ENCODE peak calls at places on chromosomes 13 and 19, in seven cellular contexts. G is lower lobe of right lung, W is right cardiac atrium, B is pancreas, X is psoas muscle, Q is K562, P is Panc1. V is an unnamed sample.

GRCh38 chr13:39766464-39767167 is 111.2 kb downstream of the COG6 start:
- ATAC-seq in B (no peak), X (no peak), G (no peak), Q (no peak), P (no peak), W (peak; percentile 49), V (no peak)

GRCh38 chr13:49457221-49457620 is 13.1 kb downstream of the SETDB2 start:
- ATAC-seq in P (no peak), W (no peak), G (peak; percentile 56), X (no peak), B (peak; percentile 40), Q (no peak), V (no peak)

GRCh38 chr13:29922896-29923295 is 72.5 kb upstream of the UBL3 start:
- ATAC-seq in G (no peak), Q (no peak), B (no peak), W (no peak), X (no peak), P (no peak), V (no peak)

GRCh38 chr13:98265669-98266551 is 88.8 kb upstream of the RNF113B start:
- ATAC-seq in X (no peak), G (peak; percentile 52), Q (no peak), P (no peak), W (peak; percentile 50), B (peak; percentile 92), V (no peak)

GRCh38 chr13:46684287-46685001 is 112.5 kb downstream of the ESD start:
- ATAC-seq in P (no peak), X (no peak), W (peak; percentile 48), B (no peak), G (peak; percentile 38), Q (no peak), V (no peak)

GRCh38 chr13:98565726-98566577 is 11.0 kb downstream of the STK24 start:
- ATAC-seq in X (peak; percentile 78), B (peak; percentile 76), Q (peak; percentile 42), G (peak; percentile 72), P (no peak), W (peak; percentile 83), V (peak; percentile 64)

GRCh38 chr13:35965226-35965927 is 165.8 kb downstream of the DCLK1 start:
- ATAC-seq in B (no peak), W (peak; percentile 53), P (no peak), Q (no peak), X (no peak), G (no peak), V (peak; percentile 14)

GRCh38 chr13:24038846-24039330 is 121.6 kb upstream of the SPATA13 start:
- ATAC-seq in B (peak; percentile 78), Q (no peak), P (no peak), G (no peak), W (peak; percentile 65), X (no peak), V (peak; percentile 43)

GRCh38 chr13:42334329-42334706 is 62.4 kb downstream of the AKAP11 start:
- ATAC-seq in X (no peak), P (no peak), Q (peak; percentile 26), B (no peak), W (no peak), G (no peak), V (no peak)

GRCh38 chr19:17379221-17379631 is 2.1 kb upstream of the PLVAP start:
- ATAC-seq in Q (no peak), X (no peak), G (no peak), B (no peak), P (no peak), W (no peak), V (no peak)

GRCh38 chr13:24071423-24072075 is 89.0 kb upstream of the SPATA13 start:
- ATAC-seq in B (no peak), Q (no peak), W (peak; percentile 47), X (no peak), G (peak; percentile 47), P (no peak), V (no peak)

GRCh38 chr19:47512948-47513319 is 1.9 kb downstream of the NAPA start:
- ATAC-seq in W (no peak), X (no peak), B (no peak), G (no peak), P (no peak), Q (no peak), V (no peak)
- H3K27ac ChIP-seq in W (peak overlapping the region; percentile 34), X (peak overlapping the region; percentile 99), B (peak overlapping the region; percentile 62), G (peak overlapping the region; percentile 71), P (peak overlapping the region; percentile 37), Q (peak overlapping the region; percentile 61), V (peak overlapping the region; percentile 99)

GRCh38 chr13:100197116-100197515 is 108.2 kb downstream of the PCCA start:
- ATAC-seq in P (no peak), B (peak; percentile 4), W (no peak), X (no peak), Q (no peak), G (no peak), V (no peak)
- H3K27ac ChIP-seq in P (no peak overlapping the region), B (no peak overlapping the region), W (no peak overlapping the region), X (no peak overlapping the region), Q (no peak overlapping the region), G (no peak overlapping the region), V (no peak overlapping the region)

GRCh38 chr19:29303035-29303706 is 90.2 kb upstream of the UQCRFS1 start:
- ATAC-seq in G (no peak), B (no peak), W (no peak), P (no peak), X (no peak), Q (no peak), V (no peak)

GRCh38 chr19:29303707-29304090 is 90.7 kb upstream of the UQCRFS1 start:
- ATAC-seq in P (peak; percentile 30), W (no peak), G (no peak), X (no peak), B (no peak), Q (no peak), V (no peak)

GRCh38 chr19:29299416-29300380 is 86.7 kb upstream of the UQCRFS1 start:
- ATAC-seq in W (no peak), B (no peak), Q (no peak), G (no peak), X (no peak), P (no peak), V (no peak)

GRCh38 chr19:29305268-29305667 is 92.3 kb upstream of the UQCRFS1 start:
- ATAC-seq in B (no peak), P (no peak), W (no peak), Q (no peak), G (no peak), X (no peak), V (no peak)

DNA sequence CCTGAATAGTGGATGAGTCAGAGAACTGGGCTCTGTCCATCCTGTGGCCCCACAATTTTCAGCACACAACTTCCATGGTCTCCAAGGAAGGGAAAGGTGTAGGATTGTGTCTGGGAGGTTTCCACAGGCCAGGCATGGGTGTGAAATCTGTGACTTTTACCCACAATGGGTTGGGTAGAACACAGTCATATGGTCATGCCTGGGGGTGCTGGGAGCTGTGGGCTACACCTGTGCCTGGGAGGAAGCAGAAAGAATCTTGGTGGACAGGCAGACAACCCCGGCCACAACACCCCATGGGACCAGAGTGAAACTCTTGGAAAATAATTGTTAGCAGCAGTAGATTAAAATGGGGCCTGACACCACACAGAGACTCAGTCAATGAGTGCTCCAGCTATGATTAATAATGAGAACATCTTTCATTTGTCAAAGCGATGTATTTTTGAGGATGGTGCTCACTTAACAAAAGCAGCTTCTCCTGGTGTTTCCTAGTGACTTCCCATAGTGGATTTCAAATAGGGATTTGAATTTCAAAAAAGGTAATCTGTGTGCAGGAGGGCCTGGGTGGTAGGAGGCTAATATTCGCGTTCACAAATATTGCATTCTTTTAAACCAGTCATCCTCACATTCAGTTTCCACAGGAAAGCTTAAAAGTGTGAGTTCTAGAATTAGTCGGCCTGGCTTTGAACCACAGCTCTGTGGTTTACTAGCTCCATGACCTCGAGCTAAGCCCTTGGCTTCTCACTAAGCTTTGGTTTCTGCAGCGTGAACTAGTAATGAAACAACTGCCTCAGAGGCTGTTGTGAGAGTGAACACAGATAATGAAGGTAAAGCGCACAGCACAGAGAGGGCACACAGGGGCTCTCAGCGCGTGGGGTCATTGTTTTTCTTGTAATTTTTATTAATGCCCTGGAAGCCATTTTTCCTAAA is 89.3 kb upstream of the UQCRFS1 start:
- ATAC-seq in X (no peak), B (no peak), P (no peak), W (no peak), G (no peak), Q (no peak), V (no peak)
- H3K27ac ChIP-seq in X (no peak overlapping the region), B (no peak overlapping the region), P (no peak overlapping the region), W (no peak overlapping the region), G (no peak overlapping the region), Q (no peak overlapping the region), V (no peak overlapping the region)

GRCh38 chr13:68009546-68009945 is 779.4 kb upstream of the PCDH9 start:
- ATAC-seq in Q (no peak), W (no peak), G (no peak), X (no peak), B (no peak), P (no peak), V (no peak)
- H3K27ac ChIP-seq in Q (no peak overlapping the region), W (no peak overlapping the region), G (no peak overlapping the region), X (no peak overlapping the region), B (no peak overlapping the region), P (no peak overlapping the region), V (no peak overlapping the region)

DNA sequence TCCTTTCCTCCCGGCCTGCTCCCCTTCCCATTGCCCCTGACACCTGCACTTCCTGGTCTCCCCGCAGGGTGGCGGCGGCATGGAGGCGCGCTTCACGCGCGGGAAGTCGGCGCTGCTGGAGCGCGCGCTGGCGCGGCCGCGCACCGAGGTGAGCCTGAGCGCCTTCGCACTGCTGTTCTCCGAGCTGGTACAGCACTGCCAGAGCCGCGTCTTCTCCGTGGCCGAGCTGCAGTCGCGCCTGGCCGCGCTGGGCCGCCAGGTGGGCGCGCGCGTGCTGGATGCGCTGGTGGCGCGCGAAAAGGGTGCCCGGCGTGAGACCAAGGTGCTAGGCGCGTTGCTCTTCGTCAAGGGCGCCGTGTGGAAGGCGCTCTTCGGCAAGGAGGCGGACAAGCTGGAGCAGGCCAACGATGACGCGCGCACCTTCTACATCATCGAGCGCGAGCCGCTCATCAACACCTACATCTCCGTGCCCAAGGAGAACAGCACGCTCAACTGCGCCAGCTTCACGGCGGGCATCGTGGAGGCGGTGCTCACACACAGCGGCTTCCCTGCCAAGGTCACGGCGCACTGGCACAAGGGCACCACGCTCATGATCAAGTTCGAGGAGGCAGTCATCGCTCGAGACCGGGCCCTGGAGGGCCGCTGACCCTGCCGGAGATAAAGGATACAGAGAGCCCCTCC is 1.7 kb downstream of the TRAPPC5 start:
- ATAC-seq in Q (no peak), X (no peak), P (no peak), W (no peak), B (no peak), G (no peak), V (no peak)
- H3K27ac ChIP-seq in Q (no peak overlapping the region), X (no peak overlapping the region), P (no peak overlapping the region), W (no peak overlapping the region), B (no peak overlapping the region), G (peak overlapping the region; percentile 92), V (peak overlapping the region; percentile 85)